ENCODE peak calls at places on chromosomes 5 and 9, in ten cellular contexts. E is ELR, K is T-cell, I is T-helper 1 cell, L is bronchial epithelial cell, O is AG04450, U is WTC11, A is NCI-H1092 treated with DMSO at 0.1 percent for 48 hours, D is NCI-H1417, X is GM03348. P is an unnamed sample.

GRCh38 chr5:9112520-9113291 is 433.2 kb downstream of the SEMA5A start:
- DNase-seq in E (no peak), K (no peak), I (no peak), L (peak; percentile 95), O (no peak), U (no peak), A (no peak), D (no peak), X (no peak), P (no peak)

GRCh38 chr5:135244620-135245021 is 154.4 kb downstream of the MACROH2A1 start:
- DNase-seq in E (no peak), K (no peak), I (no peak), L (no peak), O (no peak), U (no peak), A (no peak), D (no peak), X (no peak), P (no peak)

GRCh38 chr5:98110270-98110669 is 663.2 kb upstream of the RGMB start:
- DNase-seq in E (peak; percentile 94), K (no peak), I (no peak), L (peak; percentile 96), O (peak; percentile 90), U (no peak), A (no peak), D (no peak), X (peak; percentile 58), P (no peak)

GRCh38 chr9:34662544-34663295 is at the start of gene CCL27:
- DNase-seq in E (no peak), K (no peak), I (no peak), L (peak; percentile 80), O (no peak), U (no peak), A (no peak), D (no peak), X (no peak), P (no peak)

GRCh38 chr5:16792278-16793275 is 143.5 kb downstream of the MYO10 start:
- DNase-seq in E (no peak), K (no peak), I (no peak), L (no peak), O (no peak), U (no peak), A (no peak), D (no peak), X (no peak), P (no peak)

GRCh38 chr9:27350382-27350781 is 53.4 kb upstream of the EQTN start:
- DNase-seq in E (no peak), K (no peak), I (no peak), L (no peak), O (no peak), U (no peak), A (no peak), D (no peak), X (no peak), P (no peak)

GRCh38 chr5:135442387-135443256 is 4.5 kb downstream of the DCANP1 start:
- DNase-seq in E (no peak), K (no peak), I (no peak), L (no peak), O (no peak), U (no peak), A (no peak), D (no peak), X (no peak), P (no peak)

GRCh38 chr9:127970401-127971313 is 10.1 kb downstream of the EEIG1 start:
- DNase-seq in E (no peak), K (peak; percentile 66), I (peak; percentile 59), L (peak; percentile 75), O (no peak), U (no peak), A (peak; percentile 67), D (peak; percentile 88), X (no peak), P (peak; percentile 50)

GRCh38 chr9:34179528-34180138 is 790 bp downstream of the UBAP1 start:
- DNase-seq in E (peak; percentile 50), K (no peak), I (no peak), L (peak; percentile 55), O (no peak), U (no peak), A (no peak), D (no peak), X (peak; percentile 52), P (no peak)

GRCh38 chr5:130324953-130325671 is 420.8 kb downstream of the CHSY3 start:
- DNase-seq in E (no peak), K (no peak), I (no peak), L (no peak), O (no peak), U (no peak), A (no peak), D (no peak), X (no peak), P (no peak)

GRCh38 chr5:143011621-143012020 is 241.4 kb downstream of the ARHGAP26 start:
- DNase-seq in E (peak; percentile 27), K (no peak), I (no peak), L (no peak), O (no peak), U (no peak), A (peak; percentile 81), D (no peak), X (peak; percentile 9), P (no peak)

GRCh38 chr5:3121813-3122212 is 370.3 kb upstream of the IRX2 start:
- DNase-seq in E (no peak), K (no peak), I (no peak), L (no peak), O (no peak), U (no peak), A (no peak), D (no peak), X (no peak), P (no peak)

GRCh38 chr5:114419941-114420340 is 58.1 kb downstream of the KCNN2 start:
- DNase-seq in E (peak; percentile 58), K (no peak), I (no peak), L (no peak), O (peak; percentile 59), U (no peak), A (no peak), D (no peak), X (no peak), P (no peak)

GRCh38 chr9:36623280-36623679 is 50.6 kb downstream of the MELK start:
- DNase-seq in E (peak; percentile 45), K (no peak), I (no peak), L (peak; percentile 63), O (no peak), U (no peak), A (no peak), D (no peak), X (peak; percentile 29), P (no peak)

GRCh38 chr9:18623201-18623600 is 149.2 kb downstream of the ADAMTSL1 start:
- DNase-seq in E (no peak), K (no peak), I (no peak), L (no peak), O (no peak), U (no peak), A (no peak), D (no peak), X (no peak), P (no peak)

GRCh38 chr9:78363221-78363620 is 66.3 kb downstream of the PSAT1 start:
- DNase-seq in E (peak; percentile 33), K (no peak), I (no peak), L (no peak), O (no peak), U (no peak), A (no peak), D (no peak), X (peak; percentile 82), P (no peak)

GRCh38 chr5:151128817-151129216 is 28.8 kb downstream of the ANXA6 start:
- DNase-seq in E (peak; percentile 25), K (no peak), I (no peak), L (no peak), O (no peak), U (no peak), A (no peak), D (no peak), X (no peak), P (no peak)

GRCh38 chr5:18375637-18376036 is 741.4 kb downstream of the TAF11L14 start:
- DNase-seq in E (no peak), K (no peak), I (no peak), L (no peak), O (no peak), U (no peak), A (peak; percentile 83), D (no peak), X (no peak), P (no peak)

GRCh38 chr9:105439428-105439827 is 8.4 kb upstream of the FSD1L start:
- DNase-seq in E (no peak), K (no peak), I (no peak), L (no peak), O (no peak), U (no peak), A (no peak), D (no peak), X (peak; percentile 37), P (no peak)

GRCh38 chr5:116388564-116389258 is 185.9 kb downstream of the SEMA6A start:
- DNase-seq in E (no peak), K (no peak), I (no peak), L (no peak), O (no peak), U (peak; percentile 25), A (no peak), D (no peak), X (no peak), P (no peak)